ENCODE peak calls at places on chromosome 10, in seven cellular contexts. M, Y, Z, O, C, J and K are unnamed samples.

GRCh38 chr10:28668363-28669226 is 8.7 kb upstream of the BAMBI start:
- DNase-seq in M (no peak), Y (no peak), Z (no peak), O (no peak), C (no peak), J (peak; percentile 20), K (peak; percentile 21)

GRCh38 chr10:1564791-1565190 is 172.5 kb downstream of the ADARB2 start:
- DNase-seq in M (no peak), Y (no peak), Z (no peak), O (no peak), C (no peak), J (no peak), K (no peak)

GRCh38 chr10:83957168-83957750 is 182.1 kb upstream of the GHITM start:
- DNase-seq in M (no peak), Y (no peak), Z (no peak), O (no peak), C (no peak), J (no peak), K (no peak)

GRCh38 chr10:49106451-49106850 is 8.9 kb downstream of the VSTM4 start:
- DNase-seq in M (no peak), Y (no peak), Z (no peak), O (no peak), C (no peak), J (no peak), K (no peak)

GRCh38 chr10:100009793-100010676 is at the start of gene DNMBP:
- DNase-seq in M (peak; percentile 59), Y (peak; percentile 94), Z (peak; percentile 89), O (no peak), C (peak; percentile 50), J (peak; percentile 83), K (peak; percentile 93)

GRCh38 chr10:11145498-11145855 is 127.8 kb downstream of the CELF2 start:
- DNase-seq in M (no peak), Y (peak; percentile 68), Z (peak; percentile 79), O (no peak), C (no peak), J (peak; percentile 44), K (peak; percentile 81)

GRCh38 chr10:77156406-77156879 is 481.2 kb downstream of the KCNMA1 start:
- DNase-seq in M (no peak), Y (no peak), Z (no peak), O (no peak), C (peak; percentile 29), J (peak; percentile 83), K (no peak)

GRCh38 chr10:52658112-52658511 is 114.5 kb downstream of the MBL2 start:
- DNase-seq in M (no peak), Y (no peak), Z (no peak), O (no peak), C (no peak), J (no peak), K (no peak)

GRCh38 chr10:122373713-122374112 is 795 bp upstream of the PLEKHA1 start:
- DNase-seq in M (no peak), Y (no peak), Z (no peak), O (no peak), C (peak; percentile 39), J (no peak), K (no peak)

GRCh38 chr10:97407211-97407951 is 6.2 kb upstream of the RRP12 start:
- DNase-seq in M (peak; percentile 48), Y (peak; percentile 89), Z (peak; percentile 76), O (no peak), C (peak; percentile 82), J (peak; percentile 86), K (peak; percentile 82)

GRCh38 chr10:93465806-93466675 is 16.1 kb downstream of the MYOF start:
- DNase-seq in M (peak; percentile 88), Y (no peak), Z (no peak), O (peak; percentile 97), C (peak; percentile 96), J (peak; percentile 97), K (no peak)

GRCh38 chr10:4710858-4711257 is 115.1 kb upstream of the AKR1E2 start:
- DNase-seq in M (no peak), Y (no peak), Z (no peak), O (no peak), C (no peak), J (no peak), K (no peak)

GRCh38 chr10:70928140-70928539 is 39.8 kb upstream of the PCBD1 start:
- DNase-seq in M (no peak), Y (no peak), Z (no peak), O (no peak), C (no peak), J (no peak), K (no peak)

GRCh38 chr10:72740526-72740925 is 48.6 kb downstream of the MCU start:
- DNase-seq in M (peak; percentile 85), Y (no peak), Z (no peak), O (peak; percentile 62), C (peak; percentile 63), J (peak; percentile 91), K (no peak)

GRCh38 chr10:87646920-87647319 is 12.8 kb upstream of the PAPSS2 start:
- DNase-seq in M (no peak), Y (no peak), Z (no peak), O (no peak), C (peak; percentile 29), J (no peak), K (no peak)

GRCh38 chr10:75648186-75648761 is 216.8 kb downstream of the LRMDA start:
- DNase-seq in M (no peak), Y (no peak), Z (no peak), O (no peak), C (no peak), J (no peak), K (no peak)

GRCh38 chr10:14271621-14272020 is 59.1 kb downstream of the FRMD4A start:
- DNase-seq in M (no peak), Y (no peak), Z (no peak), O (no peak), C (no peak), J (no peak), K (no peak)

DNA sequence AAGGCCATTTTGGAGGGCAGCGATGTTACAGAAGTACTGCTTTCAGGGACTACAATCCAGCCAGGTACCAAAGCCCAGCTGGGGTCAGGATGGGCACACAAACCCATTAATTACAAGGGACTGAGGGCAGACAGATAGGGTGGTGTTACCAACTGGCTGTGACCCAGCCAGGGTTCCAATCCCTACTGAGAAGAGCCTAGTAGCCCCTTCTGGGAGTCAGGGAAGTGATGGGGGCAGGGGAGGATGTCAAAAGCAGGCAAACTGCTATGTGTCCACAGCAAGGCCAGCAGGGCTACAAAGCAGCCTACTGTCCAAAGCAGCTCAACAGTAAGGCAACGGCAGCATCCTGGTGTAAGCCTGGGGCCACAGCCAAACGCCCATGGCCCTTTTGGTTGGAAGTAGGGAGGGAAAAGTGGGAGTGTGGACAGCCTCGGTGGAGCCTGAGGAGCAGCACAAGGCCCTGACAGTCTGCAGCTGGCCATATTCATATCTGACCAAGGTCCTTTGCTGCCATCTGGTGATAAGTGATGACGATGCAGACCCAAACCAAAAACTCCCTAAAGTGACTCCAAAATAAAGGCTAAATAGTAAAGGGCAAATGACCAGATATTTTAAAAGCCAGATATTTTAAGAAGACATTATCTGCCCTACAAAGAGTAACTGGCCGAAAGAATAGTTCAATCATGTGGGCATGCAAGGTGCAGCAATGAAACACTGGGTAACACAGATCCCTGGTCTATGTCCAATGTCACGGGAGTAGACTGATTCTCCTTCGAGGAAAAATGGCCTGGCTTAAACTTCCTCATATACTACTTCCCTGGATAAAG is 56.9 kb downstream of the XPNPEP1 start:
- DNase-seq in M (no peak), Y (peak; percentile 11), Z (no peak), O (no peak), C (no peak), J (peak; percentile 13), K (no peak)
- TF ChIP-seq CTCF in M (peak; percentile 48), Y (peak; percentile 48), Z (no peak), O (peak; percentile 29), C (peak; percentile 38), J (peak; percentile 15), K (no peak)

DNA sequence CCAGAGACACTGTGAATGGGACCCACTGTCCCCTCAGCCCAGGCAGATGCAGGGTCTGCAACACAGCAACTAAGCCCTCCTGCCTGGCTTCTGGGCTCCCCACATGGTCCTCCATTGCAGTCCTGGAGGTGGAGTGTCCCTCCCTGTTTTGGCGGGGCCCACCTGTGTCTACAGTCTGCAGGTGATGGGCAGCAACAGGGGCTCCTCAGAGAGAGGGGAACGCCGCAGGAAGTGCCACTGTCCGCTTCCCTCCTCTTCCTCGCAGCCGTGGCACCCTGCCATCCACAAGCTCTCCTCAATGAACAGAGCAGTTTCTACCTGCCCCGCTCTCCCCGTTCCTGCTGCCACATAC is 9.3 kb downstream of the CAMK2G start:
- DNase-seq in M (no peak), Y (no peak), Z (no peak), O (no peak), C (no peak), J (no peak), K (no peak)
- H3K4me3 ChIP-seq in M (no peak overlapping the region), Y (peak overlapping the region; percentile 63), Z (peak overlapping the region; percentile 73), O (no peak overlapping the region), C (no peak overlapping the region), J (no peak overlapping the region), K (no peak overlapping the region)

GRCh38 chr10:103853428-103854264 is 1.7 kb downstream of the SH3PXD2A start:
- DNase-seq in M (no peak), Y (no peak), Z (no peak), O (no peak), C (no peak), J (no peak), K (no peak)

GRCh38 chr10:103855424-103855823 is at the start of gene SH3PXD2A:
- DNase-seq in M (no peak), Y (no peak), Z (no peak), O (no peak), C (no peak), J (peak; percentile 33), K (no peak)

GRCh38 chr10:103854265-103854686 is 1.1 kb downstream of the SH3PXD2A start:
- DNase-seq in M (no peak), Y (no peak), Z (no peak), O (no peak), C (no peak), J (no peak), K (no peak)

GRCh38 chr10:103855852-103856496 is 598 bp upstream of the SH3PXD2A start:
- DNase-seq in M (no peak), Y (no peak), Z (no peak), O (no peak), C (no peak), J (no peak), K (no peak)

GRCh38 chr10:103854687-103855423 is 521 bp downstream of the SH3PXD2A start:
- DNase-seq in M (no peak), Y (no peak), Z (no peak), O (no peak), C (no peak), J (peak; percentile 27), K (no peak)
- TF ChIP-seq CTCF in M (no peak), Y (no peak), Z (no peak), O (peak; percentile 27), C (peak; percentile 30), J (peak; percentile 14), K (no peak)

GRCh38 chr10:35192645-35193249 is 66.1 kb downstream of the CREM start:
- DNase-seq in M (no peak), Y (no peak), Z (no peak), O (no peak), C (no peak), J (no peak), K (no peak)

GRCh38 chr10:35191523-35191922 is 64.9 kb downstream of the CREM start:
- DNase-seq in M (no peak), Y (peak; percentile 9), Z (no peak), O (no peak), C (no peak), J (peak; percentile 57), K (no peak)

GRCh38 chr10:35194906-35195305 is 68.3 kb downstream of the CREM start:
- DNase-seq in M (no peak), Y (peak; percentile 43), Z (no peak), O (no peak), C (peak; percentile 20), J (peak; percentile 71), K (no peak)

GRCh38 chr10:35194471-35194870 is 67.8 kb downstream of the CREM start:
- DNase-seq in M (no peak), Y (no peak), Z (no peak), O (no peak), C (no peak), J (no peak), K (no peak)

GRCh38 chr10:35195361-35196306 is 69.0 kb downstream of the CREM start:
- DNase-seq in M (peak; percentile 73), Y (peak; percentile 91), Z (peak; percentile 73), O (peak; percentile 96), C (peak; percentile 95), J (peak; percentile 99), K (peak; percentile 90)
- H3K4me3 ChIP-seq in M (peak overlapping the region; percentile 50), Y (peak overlapping the region; percentile 67), Z (peak overlapping the region; percentile 45), O (peak overlapping the region; percentile 56), C (peak overlapping the region; percentile 34), J (peak overlapping the region; percentile 89), K (peak overlapping the region; percentile 69)